ENCODE peak calls at places on chromosomes 5 and 9, in seven cellular contexts. G is MCF 10A, P is endothelial cell of umbilical vein, C is GM12865, W is cardiac fibroblast, F is OCI-LY7, O is B cell. L is an unnamed sample.

GRCh38 chr5:37720550-37720952 is 119.3 kb downstream of the GDNF start:
- DNase-seq in O (no peak), P (no peak), F (no peak), W (no peak), C (no peak), G (no peak), L (no peak)

GRCh38 chr5:170860818-170861217 is 1.0 kb upstream of the RANBP17 start:
- DNase-seq in W (no peak), G (no peak), P (no peak), C (no peak), F (no peak), O (no peak), L (no peak)

GRCh38 chr5:122493091-122493775 is 181.2 kb downstream of the SNCAIP start:
- DNase-seq in F (no peak), W (no peak), G (no peak), P (no peak), O (no peak), C (no peak), L (no peak)

GRCh38 chr5:126988021-126988569 is 42.3 kb downstream of the MARCHF3 start:
- DNase-seq in W (no peak), O (peak; percentile 69), G (no peak), F (peak; percentile 85), C (peak; percentile 79), P (peak; percentile 91), L (peak; percentile 53)

GRCh38 chr5:176418251-176418650 is 1.9 kb upstream of the CLTB start:
- DNase-seq in P (peak; percentile 45), C (no peak), W (no peak), G (peak; percentile 72), O (no peak), F (no peak), L (no peak)

GRCh38 chr5:77087484-77088291 is 603 bp upstream of the ZBED3 start:
- DNase-seq in W (peak; percentile 73), G (no peak), C (no peak), O (no peak), F (no peak), P (peak; percentile 51), L (no peak)

GRCh38 chr9:123480096-123480495 is 124.1 kb downstream of the CRB2 start:
- DNase-seq in O (no peak), P (no peak), W (no peak), F (no peak), G (no peak), C (no peak), L (no peak)

GRCh38 chr5:62306494-62307363 is 723 bp downstream of the KIF2A start:
- DNase-seq in C (peak; percentile 78), G (peak; percentile 33), W (peak; percentile 53), P (peak; percentile 41), O (peak; percentile 62), F (peak; percentile 71), L (peak; percentile 55)

GRCh38 chr5:14663734-14664269 is 716 bp upstream of the OTULIN start:
- DNase-seq in W (peak; percentile 39), C (peak; percentile 74), O (no peak), F (peak; percentile 38), G (no peak), P (no peak), L (peak; percentile 56)

GRCh38 chr9:107105784-107106183 is 177.3 kb upstream of the RAD23B start:
- DNase-seq in C (no peak), W (no peak), O (no peak), F (no peak), P (no peak), G (no peak), L (no peak)

GRCh38 chr5:92519717-92520632 is 1061.0 kb downstream of the NR2F1-AS1 start:
- DNase-seq in O (no peak), C (no peak), F (no peak), W (no peak), P (no peak), G (peak; percentile 32), L (no peak)

GRCh38 chr5:77846422-77847128 is 70.4 kb upstream of the TBCA start:
- DNase-seq in F (no peak), C (no peak), P (no peak), O (no peak), W (no peak), G (no peak), L (no peak)

GRCh38 chr9:135241381-135242380 is 154.2 kb downstream of the OLFM1 start:
- DNase-seq in O (no peak), F (no peak), C (no peak), G (peak; percentile 28), W (no peak), P (no peak), L (no peak)

GRCh38 chr5:75457691-75458090 is 53.7 kb downstream of the CERT1 start:
- DNase-seq in C (no peak), W (no peak), F (no peak), P (no peak), G (peak; percentile 25), O (no peak), L (no peak)

GRCh38 chr5:178941361-178941760 is 363 bp downstream of the ZNF454 start:
- DNase-seq in P (no peak), C (no peak), F (no peak), G (no peak), O (no peak), W (no peak), L (no peak)

GRCh38 chr5:168712280-168712924 is 133.2 kb upstream of the PANK3 start:
- DNase-seq in F (no peak), W (peak; percentile 95), P (peak; percentile 55), C (peak; percentile 68), O (no peak), G (peak; percentile 87), L (no peak)

GRCh38 chr9:77541600-77541999 is 106.5 kb downstream of the GNA14 start:
- DNase-seq in C (no peak), G (no peak), W (no peak), O (no peak), P (no peak), F (no peak), L (no peak)

DNA sequence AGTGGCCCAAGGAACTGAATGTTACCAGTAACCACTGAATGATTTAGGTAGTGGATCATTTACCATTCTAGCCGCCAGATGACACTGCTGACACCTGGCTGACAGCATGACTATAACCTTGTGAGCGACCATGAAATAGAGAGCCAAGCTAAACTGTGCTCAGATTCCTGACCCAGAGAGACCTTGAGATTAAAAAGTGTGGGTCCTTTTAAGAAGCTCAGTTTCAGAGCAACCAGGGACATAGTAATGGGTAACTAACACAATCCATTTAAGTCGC is 566.0 kb downstream of the EFNA5 start:
- DNase-seq in P (no peak), O (no peak), F (peak; percentile 75), W (peak; percentile 8), C (peak; percentile 57), G (no peak), L (no peak)
- TF ChIP-seq CTCF in P (no peak), O (no peak), F (peak; percentile 78), W (no peak), C (peak; percentile 53), G (no peak), L (peak; percentile 51)

GRCh38 chr5:4797445-4797844 is 342.7 kb upstream of the ADAMTS16 start:
- DNase-seq in P (no peak), W (no peak), C (no peak), G (no peak), F (no peak), O (no peak), L (no peak)

GRCh38 chr5:4804619-4805211 is 335.4 kb upstream of the ADAMTS16 start:
- DNase-seq in C (no peak), F (no peak), O (no peak), P (no peak), W (no peak), G (no peak), L (no peak)

DNA sequence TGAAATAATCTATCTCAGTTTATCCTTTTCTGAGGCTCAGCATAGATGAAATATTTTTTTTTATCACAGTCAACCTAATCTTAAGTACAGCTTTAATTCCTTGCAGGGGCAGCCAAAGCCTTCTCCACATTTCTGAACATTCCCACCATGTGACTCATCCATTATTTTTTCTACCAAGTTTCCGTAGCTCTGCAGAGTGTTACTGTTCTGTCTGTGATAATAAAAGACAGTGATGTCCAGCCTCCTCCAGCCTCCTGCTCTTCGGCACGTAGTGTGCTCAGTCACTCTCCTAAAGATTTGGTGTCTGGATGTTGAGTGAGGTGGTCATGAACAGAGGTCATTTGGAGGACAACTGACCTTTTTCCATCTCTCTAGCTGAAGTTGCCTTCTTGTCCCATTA is 338.1 kb upstream of the ADAMTS16 start:
- DNase-seq in F (no peak), P (no peak), W (no peak), C (no peak), G (peak; percentile 25), O (no peak), L (no peak)
- TF ChIP-seq CTCF in F (no peak), P (no peak), W (no peak), C (no peak), G (no peak), O (no peak), L (no peak)

GRCh38 chr9:90801175-90801506 is 478 bp upstream of the SYK start:
- DNase-seq in C (no peak), O (no peak), W (no peak), G (no peak), F (peak; percentile 53), P (no peak), L (no peak)

GRCh38 chr9:90799271-90799860 is 2.3 kb upstream of the SYK start:
- DNase-seq in O (no peak), F (no peak), G (no peak), P (no peak), W (no peak), C (no peak), L (no peak)

GRCh38 chr9:90802534-90802933 is 915 bp downstream of the SYK start:
- DNase-seq in P (no peak), G (no peak), W (no peak), F (peak; percentile 42), O (no peak), C (no peak), L (no peak)

GRCh38 chr9:90803860-90804593 is 2.4 kb downstream of the SYK start:
- DNase-seq in C (no peak), W (no peak), F (peak; percentile 81), O (no peak), P (no peak), G (no peak), L (no peak)

DNA sequence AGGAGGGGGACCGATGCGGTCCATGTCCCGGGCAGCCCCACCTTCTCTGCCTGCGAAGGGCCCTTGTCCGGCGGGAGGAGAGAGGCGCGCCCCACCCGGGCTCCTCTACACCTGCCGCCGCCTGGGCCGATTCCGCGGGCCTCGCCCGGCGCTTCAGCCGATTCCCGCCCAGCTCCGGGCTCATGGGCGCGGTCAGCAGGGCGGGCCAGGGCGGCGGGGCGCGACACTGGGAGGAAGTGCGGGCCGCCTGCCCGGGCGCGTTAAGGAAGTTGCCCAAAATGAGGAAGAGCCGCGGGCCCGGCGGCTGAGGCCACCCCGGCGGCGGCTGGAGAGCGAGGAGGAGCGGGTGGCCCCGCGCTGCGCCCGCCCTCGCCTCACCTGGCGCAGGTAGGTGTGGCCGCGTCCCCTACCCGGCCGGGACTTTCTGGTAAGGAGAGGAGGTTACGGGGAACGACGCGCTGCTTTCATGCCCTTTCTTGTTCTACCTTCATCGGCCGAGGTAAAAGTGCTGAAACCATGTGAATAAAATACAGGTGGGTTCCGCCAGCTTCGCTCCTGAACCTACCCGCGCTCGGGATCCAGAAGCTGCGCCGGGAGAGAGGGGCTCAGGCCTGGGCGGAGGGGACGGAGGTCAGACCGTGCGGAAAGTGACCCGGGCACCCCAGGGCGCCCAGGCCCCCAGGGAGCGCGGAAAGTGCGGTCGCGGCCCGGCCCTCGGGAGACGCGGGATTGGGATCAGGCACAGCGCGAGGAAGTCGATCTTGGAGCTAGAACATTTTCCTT is at the start of gene SYK:
- DNase-seq in W (no peak), P (no peak), G (peak; percentile 21), F (peak; percentile 82), C (peak; percentile 54), O (peak; percentile 74), L (no peak)
- TF ChIP-seq CTCF in W (no peak), P (no peak), G (no peak), F (no peak), C (no peak), O (no peak), L (no peak)

GRCh38 chr9:83219154-83219923 is 156.4 kb upstream of the RASEF start:
- DNase-seq in G (peak; percentile 82), O (no peak), C (peak; percentile 48), P (peak; percentile 84), F (no peak), W (peak; percentile 86), L (peak; percentile 38)
- TF ChIP-seq CTCF in G (peak; percentile 27), O (no peak), C (peak; percentile 37), P (peak; percentile 43), F (no peak), W (peak; percentile 83), L (peak; percentile 42)

L was measured in GM13977.